ENCODE peak calls at places on chromosome 17, in eight cellular contexts. One of them, this sample, is unnamed.
A peak's percentile ranks its signal among the peaks of the same experiment; 100 is the strongest.

GRCh38 chr17:69637399-69638165 is 223.1 kb downstream of the MAP2K6 start:
- DNase-seq in GM12865: no peak
- DNase-seq in CD4-positive, alpha-beta T cell: no peak
- DNase-seq in coronary artery: no peak
- DNase-seq in Calu3: no peak
- DNase-seq in A549: no peak
- DNase-seq in fibroblast of lung: peak; percentile 47
- DNase-seq in astrocyte of the spinal cord: peak; percentile 74
- DNase-seq in this sample: no peak

GRCh38 chr17:57067781-57068180 is 17.3 kb upstream of the AKAP1 start:
- DNase-seq in GM12865: no peak
- DNase-seq in CD4-positive, alpha-beta T cell: no peak
- DNase-seq in coronary artery: no peak
- DNase-seq in Calu3: no peak
- DNase-seq in A549: no peak
- DNase-seq in fibroblast of lung: no peak
- DNase-seq in astrocyte of the spinal cord: no peak
- DNase-seq in this sample: no peak

GRCh38 chr17:37283414-37283961 is 92.3 kb upstream of the C17orf78 start:
- DNase-seq in GM12865: no peak
- DNase-seq in CD4-positive, alpha-beta T cell: no peak
- DNase-seq in coronary artery: no peak
- DNase-seq in Calu3: no peak
- DNase-seq in A549: no peak
- DNase-seq in fibroblast of lung: peak; percentile 35
- DNase-seq in astrocyte of the spinal cord: peak; percentile 29
- DNase-seq in this sample: no peak

GRCh38 chr17:7292729-7293128 is 1.7 kb downstream of the YBX2 start:
- DNase-seq in GM12865: no peak
- DNase-seq in CD4-positive, alpha-beta T cell: no peak
- DNase-seq in coronary artery: no peak
- DNase-seq in Calu3: no peak
- DNase-seq in A549: no peak
- DNase-seq in fibroblast of lung: no peak
- DNase-seq in astrocyte of the spinal cord: no peak
- DNase-seq in this sample: no peak

GRCh38 chr17:16930571-16931317 is 41.2 kb downstream of the TNFRSF13B start:
- DNase-seq in GM12865: no peak
- DNase-seq in CD4-positive, alpha-beta T cell: no peak
- DNase-seq in coronary artery: no peak
- DNase-seq in Calu3: no peak
- DNase-seq in A549: no peak
- DNase-seq in fibroblast of lung: no peak
- DNase-seq in astrocyte of the spinal cord: no peak
- DNase-seq in this sample: no peak

GRCh38 chr17:72417627-72418026 is 296.8 kb downstream of the SOX9 start:
- DNase-seq in GM12865: no peak
- DNase-seq in CD4-positive, alpha-beta T cell: no peak
- DNase-seq in coronary artery: no peak
- DNase-seq in Calu3: no peak
- DNase-seq in A549: no peak
- DNase-seq in fibroblast of lung: peak; percentile 23
- DNase-seq in astrocyte of the spinal cord: no peak
- DNase-seq in this sample: no peak

GRCh38 chr17:28033972-28034714 is 8.3 kb upstream of the NLK start:
- DNase-seq in GM12865: no peak
- DNase-seq in CD4-positive, alpha-beta T cell: no peak
- DNase-seq in coronary artery: no peak
- DNase-seq in Calu3: no peak
- DNase-seq in A549: peak; percentile 22
- DNase-seq in fibroblast of lung: peak; percentile 40
- DNase-seq in astrocyte of the spinal cord: peak; percentile 82
- DNase-seq in this sample: no peak

GRCh38 chr17:43979011-43979410 is 25.3 kb upstream of the PYY start:
- DNase-seq in GM12865: no peak
- DNase-seq in CD4-positive, alpha-beta T cell: no peak
- DNase-seq in coronary artery: no peak
- DNase-seq in Calu3: no peak
- DNase-seq in A549: no peak
- DNase-seq in fibroblast of lung: no peak
- DNase-seq in astrocyte of the spinal cord: no peak
- DNase-seq in this sample: no peak

GRCh38 chr17:67245694-67246397 is 850 bp upstream of the HELZ start:
- DNase-seq in GM12865: peak; percentile 26
- DNase-seq in CD4-positive, alpha-beta T cell: peak; percentile 36
- DNase-seq in coronary artery: no peak
- DNase-seq in Calu3: peak; percentile 68
- DNase-seq in A549: peak; percentile 17
- DNase-seq in fibroblast of lung: no peak
- DNase-seq in astrocyte of the spinal cord: no peak
- DNase-seq in this sample: peak; percentile 52

GRCh38 chr17:5031365-5032082 is 3.7 kb downstream of the SLC52A1 start:
- DNase-seq in GM12865: peak; percentile 94
- DNase-seq in CD4-positive, alpha-beta T cell: peak; percentile 81
- DNase-seq in coronary artery: no peak
- DNase-seq in Calu3: peak; percentile 71
- DNase-seq in A549: peak; percentile 86
- DNase-seq in fibroblast of lung: peak; percentile 74
- DNase-seq in astrocyte of the spinal cord: peak; percentile 70
- DNase-seq in this sample: peak; percentile 93

GRCh38 chr17:50603340-50603739 is 31.3 kb upstream of the ABCC3 start:
- DNase-seq in GM12865: peak; percentile 17
- DNase-seq in CD4-positive, alpha-beta T cell: no peak
- DNase-seq in coronary artery: no peak
- DNase-seq in Calu3: peak; percentile 47
- DNase-seq in A549: peak; percentile 37
- DNase-seq in fibroblast of lung: no peak
- DNase-seq in astrocyte of the spinal cord: no peak
- DNase-seq in this sample: peak; percentile 8

GRCh38 chr17:10063730-10064221 is 134.6 kb downstream of the GAS7 start:
- DNase-seq in GM12865: peak; percentile 67
- DNase-seq in CD4-positive, alpha-beta T cell: no peak
- DNase-seq in coronary artery: no peak
- DNase-seq in Calu3: no peak
- DNase-seq in A549: no peak
- DNase-seq in fibroblast of lung: peak; percentile 59
- DNase-seq in astrocyte of the spinal cord: peak; percentile 17
- DNase-seq in this sample: peak; percentile 62

GRCh38 chr17:17350491-17351355 is 47.5 kb downstream of the NT5M start:
- DNase-seq in GM12865: no peak
- DNase-seq in CD4-positive, alpha-beta T cell: no peak
- DNase-seq in coronary artery: peak; percentile 65
- DNase-seq in Calu3: no peak
- DNase-seq in A549: no peak
- DNase-seq in fibroblast of lung: peak; percentile 9
- DNase-seq in astrocyte of the spinal cord: peak; percentile 31
- DNase-seq in this sample: no peak

GRCh38 chr17:3801043-3801746 is at the start of gene ITGAE:
- DNase-seq in GM12865: no peak
- DNase-seq in CD4-positive, alpha-beta T cell: no peak
- DNase-seq in coronary artery: no peak
- DNase-seq in Calu3: no peak
- DNase-seq in A549: no peak
- DNase-seq in fibroblast of lung: no peak
- DNase-seq in astrocyte of the spinal cord: no peak
- DNase-seq in this sample: no peak

GRCh38 chr17:57898487-57899311 is 48.9 kb upstream of the MRPS23 start:
- DNase-seq in GM12865: no peak
- DNase-seq in CD4-positive, alpha-beta T cell: no peak
- DNase-seq in coronary artery: no peak
- DNase-seq in Calu3: no peak
- DNase-seq in A549: no peak
- DNase-seq in fibroblast of lung: peak; percentile 71
- DNase-seq in astrocyte of the spinal cord: peak; percentile 71
- DNase-seq in this sample: no peak

GRCh38 chr17:5241861-5242671 is 7.4 kb upstream of the SCIMP start:
- DNase-seq in GM12865: peak; percentile 84
- DNase-seq in CD4-positive, alpha-beta T cell: no peak
- DNase-seq in coronary artery: no peak
- DNase-seq in Calu3: no peak
- DNase-seq in A549: no peak
- DNase-seq in fibroblast of lung: no peak
- DNase-seq in astrocyte of the spinal cord: no peak
- DNase-seq in this sample: peak; percentile 23

GRCh38 chr17:76009447-76009846 is 8.8 kb downstream of the CDK3 start:
- DNase-seq in GM12865: no peak
- DNase-seq in CD4-positive, alpha-beta T cell: no peak
- DNase-seq in coronary artery: no peak
- DNase-seq in Calu3: no peak
- DNase-seq in A549: no peak
- DNase-seq in fibroblast of lung: no peak
- DNase-seq in astrocyte of the spinal cord: no peak
- DNase-seq in this sample: no peak

DNA sequence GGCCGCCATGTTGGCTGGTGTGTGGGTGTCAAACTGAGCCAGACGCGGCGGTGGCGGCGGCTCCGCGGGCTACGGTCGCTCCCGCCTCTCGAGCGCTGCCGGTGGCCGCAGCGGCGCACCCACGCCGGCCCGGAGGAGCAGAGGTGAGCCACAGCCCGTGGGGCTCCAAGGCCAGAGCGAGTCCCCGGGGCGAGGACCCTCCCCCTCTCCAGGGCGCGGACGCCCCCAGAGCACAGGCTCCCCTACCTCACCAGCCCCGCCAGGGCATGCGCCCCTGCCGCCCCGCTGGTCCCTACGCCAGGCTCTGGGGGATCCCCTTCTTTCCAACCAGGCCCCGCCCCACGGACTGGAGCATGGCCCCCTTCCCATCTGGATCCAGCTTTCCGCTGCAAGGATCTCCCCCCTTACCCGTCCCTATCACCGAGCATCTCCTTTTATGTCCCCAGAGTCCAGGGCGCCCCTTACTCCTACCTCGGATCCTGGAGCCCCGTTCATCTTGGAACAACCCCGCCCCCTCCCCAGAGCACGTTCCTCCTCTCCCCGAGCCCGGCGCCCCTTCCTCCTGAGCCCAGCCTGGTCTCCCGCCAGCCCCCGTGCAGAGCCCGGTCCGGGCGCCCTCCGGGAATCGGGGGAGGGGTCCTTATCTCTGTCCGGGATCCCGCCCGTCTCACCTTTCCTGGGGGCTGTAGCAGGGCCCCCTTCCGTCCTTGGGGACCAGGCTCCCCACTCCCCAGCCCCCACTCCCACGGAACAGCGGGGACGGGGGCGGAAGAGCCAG is 412 bp downstream of the EPN2 start:
- DNase-seq in GM12865: peak; percentile 29
- DNase-seq in CD4-positive, alpha-beta T cell: no peak
- DNase-seq in coronary artery: no peak
- DNase-seq in Calu3: peak; percentile 8
- DNase-seq in A549: peak; percentile 51
- DNase-seq in fibroblast of lung: no peak
- DNase-seq in astrocyte of the spinal cord: no peak
- DNase-seq in this sample: peak; percentile 41
- TF ChIP-seq CTCF in GM12865: peak; percentile 15
- TF ChIP-seq CTCF in CD4-positive, alpha-beta T cell: no peak
- TF ChIP-seq CTCF in coronary artery: no peak
- TF ChIP-seq CTCF in Calu3: no peak
- TF ChIP-seq CTCF in A549: peak; percentile 7
- TF ChIP-seq CTCF in fibroblast of lung: no peak
- TF ChIP-seq CTCF in astrocyte of the spinal cord: no peak
- TF ChIP-seq CTCF in this sample: no peak

GRCh38 chr17:60165223-60165622 is 15.4 kb downstream of the CA4 start:
- DNase-seq in GM12865: no peak
- DNase-seq in CD4-positive, alpha-beta T cell: no peak
- DNase-seq in coronary artery: peak; percentile 57
- DNase-seq in Calu3: no peak
- DNase-seq in A549: no peak
- DNase-seq in fibroblast of lung: no peak
- DNase-seq in astrocyte of the spinal cord: no peak
- DNase-seq in this sample: no peak

GRCh38 chr17:60163108-60163784 is 13.5 kb downstream of the CA4 start:
- DNase-seq in GM12865: peak; percentile 23
- DNase-seq in CD4-positive, alpha-beta T cell: no peak
- DNase-seq in coronary artery: peak; percentile 43
- DNase-seq in Calu3: no peak
- DNase-seq in A549: no peak
- DNase-seq in fibroblast of lung: no peak
- DNase-seq in astrocyte of the spinal cord: no peak
- DNase-seq in this sample: no peak

GRCh38 chr17:60165976-60166375 is 16.2 kb downstream of the CA4 start:
- DNase-seq in GM12865: peak; percentile 54
- DNase-seq in CD4-positive, alpha-beta T cell: no peak
- DNase-seq in coronary artery: no peak
- DNase-seq in Calu3: peak; percentile 49
- DNase-seq in A549: no peak
- DNase-seq in fibroblast of lung: no peak
- DNase-seq in astrocyte of the spinal cord: no peak
- DNase-seq in this sample: peak; percentile 63

GRCh38 chr17:60164697-60165096 is 14.9 kb downstream of the CA4 start:
- DNase-seq in GM12865: no peak
- DNase-seq in CD4-positive, alpha-beta T cell: no peak
- DNase-seq in coronary artery: peak; percentile 45
- DNase-seq in Calu3: no peak
- DNase-seq in A549: no peak
- DNase-seq in fibroblast of lung: no peak
- DNase-seq in astrocyte of the spinal cord: no peak
- DNase-seq in this sample: no peak

GRCh38 chr17:60164164-60164563 is 14.4 kb downstream of the CA4 start:
- DNase-seq in GM12865: no peak
- DNase-seq in CD4-positive, alpha-beta T cell: no peak
- DNase-seq in coronary artery: no peak
- DNase-seq in Calu3: no peak
- DNase-seq in A549: no peak
- DNase-seq in fibroblast of lung: no peak
- DNase-seq in astrocyte of the spinal cord: no peak
- DNase-seq in this sample: no peak
- TF ChIP-seq CTCF in GM12865: no peak
- TF ChIP-seq CTCF in CD4-positive, alpha-beta T cell: no peak
- TF ChIP-seq CTCF in coronary artery: no peak
- TF ChIP-seq CTCF in Calu3: no peak
- TF ChIP-seq CTCF in A549: no peak
- TF ChIP-seq CTCF in fibroblast of lung: no peak
- TF ChIP-seq CTCF in astrocyte of the spinal cord: no peak
- TF ChIP-seq CTCF in this sample: no peak

GRCh38 chr17:13465678-13466077 is 136.1 kb downstream of the HS3ST3A1 start:
- DNase-seq in GM12865: no peak
- DNase-seq in CD4-positive, alpha-beta T cell: no peak
- DNase-seq in coronary artery: no peak
- DNase-seq in Calu3: no peak
- DNase-seq in A549: no peak
- DNase-seq in fibroblast of lung: no peak
- DNase-seq in astrocyte of the spinal cord: no peak
- DNase-seq in this sample: no peak
- TF ChIP-seq CTCF in GM12865: no peak
- TF ChIP-seq CTCF in CD4-positive, alpha-beta T cell: no peak
- TF ChIP-seq CTCF in coronary artery: no peak
- TF ChIP-seq CTCF in Calu3: no peak
- TF ChIP-seq CTCF in A549: no peak
- TF ChIP-seq CTCF in fibroblast of lung: no peak
- TF ChIP-seq CTCF in astrocyte of the spinal cord: no peak
- TF ChIP-seq CTCF in this sample: no peak

DNA sequence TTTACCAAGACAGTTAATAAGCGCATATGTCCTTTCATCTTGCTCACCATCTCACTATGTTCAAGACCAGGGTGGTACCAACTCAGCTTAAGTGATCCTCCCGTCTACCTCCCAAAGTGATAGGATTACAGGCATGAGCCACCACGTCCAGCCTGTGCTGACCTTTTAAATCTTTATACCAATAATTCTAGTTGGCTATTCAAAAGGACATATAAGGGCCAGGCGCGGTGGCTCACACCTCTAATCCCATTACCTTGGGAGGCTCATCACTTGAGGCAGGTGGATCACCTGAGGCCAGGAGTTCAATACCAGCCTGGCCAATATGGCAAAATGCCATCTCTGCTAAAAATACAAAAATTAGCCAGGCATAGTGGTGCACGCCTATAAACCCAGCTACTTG is 2.4 kb downstream of the CEP95 start:
- DNase-seq in GM12865: no peak
- DNase-seq in CD4-positive, alpha-beta T cell: no peak
- DNase-seq in coronary artery: no peak
- DNase-seq in Calu3: no peak
- DNase-seq in A549: no peak
- DNase-seq in fibroblast of lung: no peak
- DNase-seq in astrocyte of the spinal cord: no peak
- DNase-seq in this sample: no peak
- TF ChIP-seq CTCF in GM12865: no peak
- TF ChIP-seq CTCF in CD4-positive, alpha-beta T cell: no peak
- TF ChIP-seq CTCF in coronary artery: no peak
- TF ChIP-seq CTCF in Calu3: no peak
- TF ChIP-seq CTCF in A549: no peak
- TF ChIP-seq CTCF in fibroblast of lung: no peak
- TF ChIP-seq CTCF in astrocyte of the spinal cord: no peak
- TF ChIP-seq CTCF in this sample: no peak

This sample was measured in activated CD8-positive, alpha-beta T cell treated with anti-CD3 and anti-CD28 coated beads for 36 hours.